ENCODE peak calls at places on chromosome 2, in nine cellular contexts. W is fibroblast of pulmonary artery; S is gastrocnemius medialis; T is NCI-H2227 treated with DMSO at 0.1 percent for 48 hours; Q is endothelial cell; C is EH; P is stimulated activated naive B cell treated with anti-CD40 and anti-IgM and Interleukin-4, amounts not matched to agents 10 μg/mL and 1 μg/mL and 100 μg/mL, for 72 hours; M is IMR-90; Y is activated naive CD4-positive, alpha-beta T cell treated with anti-CD3 and anti-CD28 coated beads, Interleukin-2, amount 10 ng/mL, durations not matched to agents 7 days and 5 days. D is an unnamed sample.

GRCh38 chr2:98775146-98775988 is 44.4 kb upstream of the MGAT4A start:
- DNase-seq in W (peak), S (no peak), T (no peak), Q (no peak), C (no peak), P (no peak), M (no peak), Y (no peak), D (no peak)

GRCh38 chr2:177756346-177756745 is 316.2 kb downstream of the PDE11A start:
- DNase-seq in W (no peak), S (no peak), T (no peak), Q (no peak), C (no peak), P (no peak), M (no peak), Y (no peak), D (no peak)

GRCh38 chr2:174959787-174960186 is 45.4 kb downstream of the CHN1 start:
- DNase-seq in W (no peak), S (no peak), T (no peak), Q (no peak), C (peak), P (no peak), M (no peak), Y (no peak), D (peak)

GRCh38 chr2:179233626-179234430 is 30.8 kb downstream of the SESTD1 start:
- DNase-seq in W (no peak), S (no peak), T (no peak), Q (no peak), C (no peak), P (no peak), M (no peak), Y (no peak), D (no peak)

GRCh38 chr2:235032949-235033348 is 81.1 kb downstream of the SH3BP4 start:
- DNase-seq in W (no peak), S (no peak), T (no peak), Q (no peak), C (no peak), P (no peak), M (no peak), Y (no peak), D (no peak)

GRCh38 chr2:227608469-227609338 is 5.9 kb downstream of the SCYGR3 start:
- DNase-seq in W (no peak), S (no peak), T (no peak), Q (no peak), C (no peak), P (peak), M (no peak), Y (no peak), D (no peak)

GRCh38 chr2:131041402-131042160 is 51.7 kb downstream of the FAM168B start:
- DNase-seq in W (no peak), S (no peak), T (no peak), Q (no peak), C (no peak), P (no peak), M (no peak), Y (no peak), D (no peak)

GRCh38 chr2:174342600-174343342 is 8.0 kb downstream of the SP9 start:
- DNase-seq in W (no peak), S (no peak), T (peak), Q (peak), C (no peak), P (no peak), M (no peak), Y (peak), D (no peak)

GRCh38 chr2:26559044-26559405 is 81.1 kb upstream of the OTOF start:
- DNase-seq in W (no peak), S (no peak), T (no peak), Q (no peak), C (no peak), P (no peak), M (no peak), Y (no peak), D (no peak)

GRCh38 chr2:72350852-72351251 is 203.2 kb upstream of the CYP26B1 start:
- DNase-seq in W (no peak), S (no peak), T (no peak), Q (no peak), C (no peak), P (no peak), M (no peak), Y (no peak), D (no peak)

GRCh38 chr2:104863229-104863584 is 9.3 kb downstream of the POU3F3 start:
- DNase-seq in W (no peak), S (no peak), T (no peak), Q (no peak), C (no peak), P (no peak), M (no peak), Y (no peak), D (no peak)

GRCh38 chr2:167438206-167438605 is 549.9 kb downstream of the XIRP2 start:
- DNase-seq in W (peak), S (no peak), T (no peak), Q (no peak), C (peak), P (no peak), M (peak), Y (no peak), D (peak)

GRCh38 chr2:158967731-158968395 is 577 bp upstream of the TANC1 start:
- DNase-seq in W (peak), S (no peak), T (peak), Q (peak), C (peak), P (peak), M (peak), Y (no peak), D (peak)

GRCh38 chr2:207040606-207041173 is 101.4 kb downstream of the CPO start:
- DNase-seq in W (no peak), S (no peak), T (no peak), Q (no peak), C (no peak), P (no peak), M (no peak), Y (no peak), D (no peak)

GRCh38 chr2:10947005-10947440 is 35.3 kb downstream of the KCNF1 start:
- DNase-seq in W (peak), S (no peak), T (no peak), Q (no peak), C (peak), P (no peak), M (peak), Y (no peak), D (peak)

GRCh38 chr2:11337909-11338308 is 6.5 kb downstream of the ROCK2 start:
- DNase-seq in W (no peak), S (no peak), T (no peak), Q (no peak), C (no peak), P (no peak), M (no peak), Y (no peak), D (no peak)

GRCh38 chr2:177275671-177276070 is 11.1 kb upstream of the NFE2L2 start:
- DNase-seq in W (peak), S (no peak), T (no peak), Q (no peak), C (no peak), P (no peak), M (peak), Y (no peak), D (peak)

GRCh38 chr2:234879671-234880455 is 72.0 kb upstream of the SH3BP4 start:
- DNase-seq in W (peak), S (no peak), T (no peak), Q (no peak), C (peak), P (no peak), M (peak), Y (no peak), D (peak)

GRCh38 chr2:232846055-232846454 is 24.0 kb upstream of the SNORC start:
- DNase-seq in W (no peak), S (no peak), T (no peak), Q (no peak), C (no peak), P (no peak), M (no peak), Y (no peak), D (no peak)

GRCh38 chr2:12396699-12397098 is 320.0 kb upstream of the TRIB2 start:
- DNase-seq in W (no peak), S (no peak), T (no peak), Q (no peak), C (no peak), P (no peak), M (no peak), Y (no peak), D (no peak)

GRCh38 chr2:175399326-175399725 is 217.8 kb upstream of the ATP5MC3 start:
- DNase-seq in W (no peak), S (no peak), T (no peak), Q (no peak), C (no peak), P (no peak), M (no peak), Y (no peak), D (no peak)

GRCh38 chr2:236714061-236714460 is 144.4 kb downstream of the ACKR3 start:
- DNase-seq in W (no peak), S (no peak), T (no peak), Q (no peak), C (peak), P (no peak), M (no peak), Y (no peak), D (no peak)

GRCh38 chr2:71927757-71928715 is 219.6 kb downstream of the CYP26B1 start:
- DNase-seq in W (no peak), S (no peak), T (no peak), Q (no peak), C (peak), P (no peak), M (no peak), Y (no peak), D (peak)

GRCh38 chr2:98376996-98377395 is 30.7 kb downstream of the CNGA3 start:
- DNase-seq in W (no peak), S (no peak), T (no peak), Q (no peak), C (no peak), P (no peak), M (no peak), Y (no peak), D (no peak)

GRCh38 chr2:150030440-150030839 is 442.9 kb upstream of the MMADHC start:
- DNase-seq in W (peak), S (no peak), T (no peak), Q (no peak), C (no peak), P (no peak), M (no peak), Y (no peak), D (no peak)

GRCh38 chr2:11395389-11395788 is 51.0 kb upstream of the ROCK2 start:
- DNase-seq in W (no peak), S (no peak), T (no peak), Q (no peak), C (no peak), P (no peak), M (no peak), Y (no peak), D (no peak)

GRCh38 chr2:205411558-205411957 is 270.7 kb upstream of the NRP2 start:
- DNase-seq in W (no peak), S (no peak), T (no peak), Q (no peak), C (no peak), P (no peak), M (no peak), Y (no peak), D (no peak)

GRCh38 chr2:11738589-11739436 is 7.6 kb upstream of the LPIN1 start:
- DNase-seq in W (peak), S (peak), T (no peak), Q (peak), C (peak), P (no peak), M (peak), Y (peak), D (peak)

GRCh38 chr2:124165698-124166097 is 140.6 kb downstream of the CNTNAP5 start:
- DNase-seq in W (no peak), S (no peak), T (no peak), Q (no peak), C (no peak), P (no peak), M (no peak), Y (no peak), D (no peak)

GRCh38 chr2:138356178-138356577 is 145.4 kb upstream of the SPOPL start:
- DNase-seq in W (peak), S (peak), T (peak), Q (no peak), C (peak), P (no peak), M (peak), Y (no peak), D (peak)

GRCh38 chr2:74457549-74458131 is 598 bp upstream of the WBP1 start:
- DNase-seq in W (no peak), S (no peak), T (peak), Q (peak), C (peak), P (peak), M (no peak), Y (peak), D (no peak)

GRCh38 chr2:109736177-109736827 is 57.8 kb upstream of the RGPD5 start:
- DNase-seq in W (peak), S (peak), T (peak), Q (peak), C (peak), P (no peak), M (peak), Y (peak), D (peak)

GRCh38 chr2:95058466-95058988 is 33.0 kb downstream of the MAL start:
- DNase-seq in W (no peak), S (no peak), T (no peak), Q (no peak), C (no peak), P (no peak), M (no peak), Y (no peak), D (no peak)

GRCh38 chr2:176038694-176039093 is 36.6 kb upstream of the LNPK start:
- DNase-seq in W (no peak), S (no peak), T (no peak), Q (no peak), C (peak), P (no peak), M (no peak), Y (no peak), D (no peak)

GRCh38 chr2:28977176-28977875 is 3.8 kb upstream of the TOGARAM2 start:
- DNase-seq in W (no peak), S (no peak), T (no peak), Q (no peak), C (no peak), P (no peak), M (no peak), Y (no peak), D (no peak)

GRCh38 chr2:163604941-163605555 is 130.8 kb downstream of the FIGN start:
- DNase-seq in W (peak), S (no peak), T (no peak), Q (no peak), C (peak), P (no peak), M (peak), Y (no peak), D (peak)

D was measured in fibroblast of mammary gland.